ENCODE peak calls at places on chromosomes 13 and 19, in seven cellular contexts. One of them, this sample, is unnamed.

GRCh38 chr13:74819549-74819948 is 662.4 kb downstream of the TBC1D4 start:
- DNase-seq in uterus: no peak
- DNase-seq in adrenal gland: no peak
- DNase-seq in gastrocnemius medialis: no peak
- DNase-seq in heart left ventricle: no peak
- DNase-seq in breast epithelium: no peak
- DNase-seq in IMR-90: no peak
- DNase-seq in this sample: no peak

GRCh38 chr19:10587839-10588150 is 683 bp upstream of the AP1M2 start:
- DNase-seq in heart left ventricle: no peak
- DNase-seq in uterus: no peak
- DNase-seq in gastrocnemius medialis: no peak
- DNase-seq in adrenal gland: no peak
- DNase-seq in breast epithelium: no peak
- DNase-seq in IMR-90: no peak
- DNase-seq in this sample: no peak

GRCh38 chr13:100707818-100708740 is 33.5 kb upstream of the TMTC4 start:
- DNase-seq in breast epithelium: no peak
- DNase-seq in gastrocnemius medialis: no peak
- DNase-seq in IMR-90: no peak
- DNase-seq in adrenal gland: no peak
- DNase-seq in uterus: no peak
- DNase-seq in heart left ventricle: no peak
- DNase-seq in this sample: no peak

GRCh38 chr13:50408068-50408467 is 392.8 kb downstream of the KCNRG start:
- DNase-seq in adrenal gland: no peak
- DNase-seq in IMR-90: no peak
- DNase-seq in uterus: no peak
- DNase-seq in gastrocnemius medialis: no peak
- DNase-seq in heart left ventricle: no peak
- DNase-seq in breast epithelium: no peak
- DNase-seq in this sample: no peak

GRCh38 chr19:5247957-5248705 is 92.5 kb downstream of the PTPRS start:
- DNase-seq in IMR-90: no peak
- DNase-seq in adrenal gland: no peak
- DNase-seq in gastrocnemius medialis: no peak
- DNase-seq in uterus: no peak
- DNase-seq in heart left ventricle: no peak
- DNase-seq in breast epithelium: no peak
- DNase-seq in this sample: no peak

GRCh38 chr19:48436586-48436985 is 9.2 kb upstream of the GRWD1 start:
- DNase-seq in breast epithelium: no peak
- DNase-seq in heart left ventricle: no peak
- DNase-seq in uterus: no peak
- DNase-seq in gastrocnemius medialis: no peak
- DNase-seq in adrenal gland: no peak
- DNase-seq in IMR-90: no peak
- DNase-seq in this sample: no peak

GRCh38 chr13:50030315-50030714 is 15.1 kb downstream of the KCNRG start:
- DNase-seq in breast epithelium: no peak
- DNase-seq in uterus: no peak
- DNase-seq in adrenal gland: no peak
- DNase-seq in gastrocnemius medialis: no peak
- DNase-seq in heart left ventricle: no peak
- DNase-seq in IMR-90: peak
- DNase-seq in this sample: no peak

GRCh38 chr13:92143766-92144165 is 745.3 kb downstream of the GPC5 start:
- DNase-seq in adrenal gland: no peak
- DNase-seq in IMR-90: no peak
- DNase-seq in breast epithelium: no peak
- DNase-seq in gastrocnemius medialis: no peak
- DNase-seq in heart left ventricle: no peak
- DNase-seq in uterus: no peak
- DNase-seq in this sample: no peak

GRCh38 chr13:21717817-21718216 is 46.9 kb downstream of the FGF9 start:
- DNase-seq in uterus: no peak
- DNase-seq in gastrocnemius medialis: no peak
- DNase-seq in adrenal gland: no peak
- DNase-seq in IMR-90: no peak
- DNase-seq in breast epithelium: no peak
- DNase-seq in heart left ventricle: no peak
- DNase-seq in this sample: no peak

GRCh38 chr13:96925869-96926628 is 68.2 kb downstream of the OXGR1 start:
- DNase-seq in gastrocnemius medialis: no peak
- DNase-seq in IMR-90: no peak
- DNase-seq in breast epithelium: no peak
- DNase-seq in adrenal gland: no peak
- DNase-seq in uterus: no peak
- DNase-seq in heart left ventricle: no peak
- DNase-seq in this sample: no peak

GRCh38 chr19:31715249-31715944 is 366.2 kb upstream of the TSHZ3 start:
- DNase-seq in IMR-90: no peak
- DNase-seq in heart left ventricle: no peak
- DNase-seq in breast epithelium: no peak
- DNase-seq in adrenal gland: no peak
- DNase-seq in gastrocnemius medialis: no peak
- DNase-seq in uterus: no peak
- DNase-seq in this sample: no peak

GRCh38 chr19:45613926-45614725 is 12.1 kb upstream of the GPR4 start:
- DNase-seq in uterus: peak
- DNase-seq in gastrocnemius medialis: no peak
- DNase-seq in adrenal gland: peak
- DNase-seq in breast epithelium: no peak
- DNase-seq in IMR-90: peak
- DNase-seq in heart left ventricle: no peak
- DNase-seq in this sample: no peak

GRCh38 chr19:35316560-35316959 is 12.4 kb upstream of the CD22 start:
- DNase-seq in IMR-90: no peak
- DNase-seq in heart left ventricle: no peak
- DNase-seq in breast epithelium: no peak
- DNase-seq in gastrocnemius medialis: no peak
- DNase-seq in adrenal gland: no peak
- DNase-seq in uterus: no peak
- DNase-seq in this sample: no peak
- H3K4me3 ChIP-seq in IMR-90: no peak
- H3K4me3 ChIP-seq in heart left ventricle: no peak
- H3K4me3 ChIP-seq in breast epithelium: no peak
- H3K4me3 ChIP-seq in gastrocnemius medialis: no peak
- H3K4me3 ChIP-seq in adrenal gland: no peak
- H3K4me3 ChIP-seq in uterus: no peak
- H3K4me3 ChIP-seq in this sample: no peak

DNA sequence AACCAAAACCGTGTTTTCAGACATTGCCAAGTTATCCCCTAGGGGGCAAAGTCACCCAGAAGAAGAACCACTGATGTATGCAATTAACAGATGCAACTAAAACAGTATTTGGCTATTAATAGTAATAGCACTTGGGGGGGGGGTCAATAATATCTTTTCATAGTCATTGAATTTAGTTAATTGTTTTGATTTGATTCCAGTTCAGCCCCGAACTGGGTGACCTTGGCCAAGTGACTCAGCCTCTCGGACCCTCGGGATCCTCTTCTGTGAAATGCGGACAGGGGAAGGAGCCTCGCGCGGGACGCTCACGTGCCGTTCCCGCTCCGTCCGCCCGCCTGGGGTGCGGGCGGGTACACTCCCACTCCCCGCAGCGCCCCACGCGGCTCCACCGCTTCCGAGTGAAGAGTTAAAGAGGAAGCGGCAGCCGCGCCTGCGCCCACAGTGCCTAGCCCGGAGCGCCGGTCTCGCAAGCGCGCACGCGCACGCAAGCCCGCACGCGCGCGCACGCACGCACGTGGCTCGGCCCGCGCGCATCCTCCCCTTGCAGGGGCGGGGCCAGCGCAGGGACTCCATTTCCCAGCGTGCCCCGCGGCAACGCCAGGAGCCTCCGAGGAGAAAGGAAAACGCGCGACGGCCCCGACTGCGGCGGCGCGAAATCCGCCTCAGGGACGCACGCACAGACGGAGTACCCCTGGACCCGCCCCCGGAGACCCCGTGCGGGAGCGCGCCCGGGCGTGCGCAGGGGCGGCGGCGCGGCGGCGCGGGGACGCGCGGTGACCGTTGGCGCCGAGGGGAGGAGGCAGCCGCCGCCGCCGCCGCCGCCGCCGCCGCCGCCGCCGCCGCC is at the start of gene DAZAP1:
- DNase-seq in adrenal gland: peak
- DNase-seq in uterus: peak
- DNase-seq in heart left ventricle: peak
- DNase-seq in breast epithelium: peak
- DNase-seq in IMR-90: peak
- DNase-seq in gastrocnemius medialis: peak
- DNase-seq in this sample: peak
- TF ChIP-seq CTCF in adrenal gland: peak
- TF ChIP-seq CTCF in uterus: peak
- TF ChIP-seq CTCF in heart left ventricle: peak
- TF ChIP-seq CTCF in breast epithelium: peak
- TF ChIP-seq CTCF in IMR-90: peak
- TF ChIP-seq CTCF in gastrocnemius medialis: no peak
- TF ChIP-seq CTCF in this sample: no peak

DNA sequence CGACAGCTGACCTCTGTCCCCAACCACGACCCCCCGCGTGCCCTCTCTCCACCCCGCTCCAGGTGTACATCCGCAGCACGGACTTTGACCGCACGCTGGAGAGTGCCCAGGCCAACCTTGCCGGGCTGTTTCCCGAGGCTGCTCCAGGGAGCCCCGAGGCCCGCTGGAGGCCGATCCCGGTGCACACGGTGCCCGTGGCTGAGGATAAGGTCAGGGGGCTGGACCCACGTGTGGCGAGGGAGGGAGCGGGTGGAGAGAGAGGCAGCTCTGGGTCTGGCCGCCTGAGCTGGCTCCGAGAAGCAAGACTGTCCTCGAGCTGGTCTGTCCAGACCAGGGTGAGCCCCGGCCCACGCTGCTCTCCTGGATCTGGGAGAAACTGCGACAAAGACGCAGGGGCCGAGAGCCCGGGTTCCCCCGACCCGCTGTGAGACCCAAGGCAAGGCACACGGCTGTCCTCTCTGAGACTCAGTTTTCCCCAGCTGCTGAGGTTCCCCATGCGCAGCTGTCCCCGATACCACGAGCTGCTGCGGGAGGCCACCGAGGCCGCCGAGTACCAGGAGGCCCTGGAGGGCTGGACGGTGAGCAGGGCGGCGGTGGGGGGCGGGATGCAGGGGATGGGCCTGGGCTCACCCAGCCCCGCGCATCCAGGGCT is 1.5 kb downstream of the ACP4 start:
- DNase-seq in IMR-90: no peak
- DNase-seq in gastrocnemius medialis: no peak
- DNase-seq in uterus: no peak
- DNase-seq in heart left ventricle: no peak
- DNase-seq in breast epithelium: no peak
- DNase-seq in adrenal gland: no peak
- DNase-seq in this sample: no peak
- TF ChIP-seq POLR2A in IMR-90: no peak
- TF ChIP-seq POLR2A in gastrocnemius medialis: no peak
- TF ChIP-seq POLR2A in uterus: no peak
- TF ChIP-seq POLR2A in heart left ventricle: no peak
- TF ChIP-seq POLR2A in breast epithelium: no peak
- TF ChIP-seq POLR2A in adrenal gland: no peak
- TF ChIP-seq POLR2A in this sample: no peak

GRCh38 chr19:4058696-4059492 is 7.8 kb downstream of the ZBTB7A start:
- DNase-seq in heart left ventricle: peak
- DNase-seq in IMR-90: no peak
- DNase-seq in uterus: no peak
- DNase-seq in adrenal gland: peak
- DNase-seq in breast epithelium: no peak
- DNase-seq in gastrocnemius medialis: no peak
- DNase-seq in this sample: peak
- H3K4me3 ChIP-seq in heart left ventricle: peak
- H3K4me3 ChIP-seq in IMR-90: no peak
- H3K4me3 ChIP-seq in uterus: peak
- H3K4me3 ChIP-seq in adrenal gland: no peak
- H3K4me3 ChIP-seq in breast epithelium: peak
- H3K4me3 ChIP-seq in gastrocnemius medialis: peak
- H3K4me3 ChIP-seq in this sample: peak

GRCh38 chr19:3783660-3784584 is 2.3 kb downstream of the MATK start:
- DNase-seq in IMR-90: no peak
- DNase-seq in breast epithelium: no peak
- DNase-seq in heart left ventricle: no peak
- DNase-seq in adrenal gland: no peak
- DNase-seq in gastrocnemius medialis: no peak
- DNase-seq in uterus: no peak
- DNase-seq in this sample: no peak
- TF ChIP-seq CTCF in IMR-90: peak
- TF ChIP-seq CTCF in breast epithelium: no peak
- TF ChIP-seq CTCF in heart left ventricle: peak
- TF ChIP-seq CTCF in adrenal gland: no peak
- TF ChIP-seq CTCF in gastrocnemius medialis: peak
- TF ChIP-seq CTCF in uterus: no peak
- TF ChIP-seq CTCF in this sample: no peak

GRCh38 chr19:23263870-23264590 is 13.8 kb upstream of the ZNF724 start:
- DNase-seq in IMR-90: no peak
- DNase-seq in uterus: no peak
- DNase-seq in adrenal gland: peak
- DNase-seq in heart left ventricle: no peak
- DNase-seq in breast epithelium: no peak
- DNase-seq in gastrocnemius medialis: no peak
- DNase-seq in this sample: no peak
- TF ChIP-seq POLR2A in IMR-90: no peak
- TF ChIP-seq POLR2A in uterus: no peak
- TF ChIP-seq POLR2A in adrenal gland: no peak
- TF ChIP-seq POLR2A in heart left ventricle: no peak
- TF ChIP-seq POLR2A in breast epithelium: no peak
- TF ChIP-seq POLR2A in gastrocnemius medialis: no peak
- TF ChIP-seq POLR2A in this sample: no peak